ENCODE peak calls at places on chromosomes 7 and 10, in six cellular contexts. O is fibroblast of pulmonary artery, H is neural progenitor cell, K is skeletal muscle cell, X is Panc1, N is aorta. E is an unnamed sample.
A peak's percentile ranks its signal among the peaks of the same experiment; 100 is the strongest.

GRCh38 chr10:127974911-127975310 is 68.0 kb downstream of the PTPRE start:
- DNase-seq in O (no peak), H (no peak), K (no peak), X (no peak), N (no peak), E (no peak)

GRCh38 chr10:7260912-7261700 is 149.7 kb downstream of the SFMBT2 start:
- DNase-seq in O (peak; percentile 31), H (no peak), K (peak; percentile 49), X (no peak), N (no peak), E (no peak)

GRCh38 chr7:85554294-85554877 is 367.5 kb upstream of the SEMA3D start:
- DNase-seq in O (peak; percentile 85), H (peak; percentile 77), K (peak; percentile 32), X (peak; percentile 50), N (no peak), E (peak; percentile 62)

GRCh38 chr10:71747808-71748523 is 25.4 kb downstream of the VSIR start:
- DNase-seq in O (no peak), H (no peak), K (no peak), X (no peak), N (peak; percentile 76), E (peak; percentile 72)

GRCh38 chr7:35736725-35737124 is 41.8 kb upstream of the HERPUD2 start:
- DNase-seq in O (peak; percentile 77), H (no peak), K (peak; percentile 42), X (no peak), N (no peak), E (no peak)

GRCh38 chr10:1398626-1399410 is 338.5 kb downstream of the ADARB2 start:
- DNase-seq in O (no peak), H (no peak), K (no peak), X (no peak), N (no peak), E (no peak)

GRCh38 chr7:112199035-112199655 is 7.1 kb downstream of the DOCK4 start:
- DNase-seq in O (peak; percentile 65), H (no peak), K (no peak), X (peak; percentile 51), N (no peak), E (no peak)

GRCh38 chr10:3805227-3805790 is 20.3 kb upstream of the KLF6 start:
- DNase-seq in O (peak; percentile 93), H (no peak), K (peak; percentile 72), X (peak; percentile 91), N (no peak), E (peak; percentile 67)

GRCh38 chr7:121398246-121398645 is 2.1 kb upstream of the FAM3C start:
- DNase-seq in O (no peak), H (peak; percentile 43), K (no peak), X (no peak), N (no peak), E (no peak)

GRCh38 chr10:132407243-132407746 is 10.3 kb downstream of the PWWP2B start:
- DNase-seq in O (no peak), H (no peak), K (no peak), X (no peak), N (no peak), E (no peak)

GRCh38 chr10:97254694-97255093 is 37.7 kb downstream of the ARHGAP19 start:
- DNase-seq in O (no peak), H (no peak), K (no peak), X (no peak), N (no peak), E (no peak)

GRCh38 chr7:152046531-152046930 is 21.1 kb downstream of the GALNT11 start:
- DNase-seq in O (no peak), H (no peak), K (no peak), X (no peak), N (no peak), E (no peak)

GRCh38 chr7:36723951-36724664 is at the start of gene AOAH:
- DNase-seq in O (no peak), H (no peak), K (no peak), X (no peak), N (peak; percentile 86), E (peak; percentile 78)

GRCh38 chr7:34728156-34728555 is 70.1 kb downstream of the NPSR1 start:
- DNase-seq in O (no peak), H (no peak), K (no peak), X (no peak), N (no peak), E (no peak)

GRCh38 chr7:98168904-98169621 is 42.2 kb upstream of the BHLHA15 start:
- DNase-seq in O (no peak), H (no peak), K (no peak), X (no peak), N (no peak), E (no peak)

GRCh38 chr7:136869006-136869961 is 832 bp downstream of the CHRM2 start:
- DNase-seq in O (no peak), H (peak; percentile 64), K (no peak), X (no peak), N (no peak), E (no peak)

GRCh38 chr7:6172331-6173295 is 99.8 kb downstream of the CYTH3 start:
- DNase-seq in O (no peak), H (no peak), K (no peak), X (no peak), N (no peak), E (no peak)

GRCh38 chr10:70909326-70909935 is 21.1 kb upstream of the PCBD1 start:
- DNase-seq in O (no peak), H (no peak), K (no peak), X (no peak), N (peak; percentile 10), E (no peak)

GRCh38 chr10:78981257-78981969 is 87.4 kb upstream of the ZMIZ1 start:
- DNase-seq in O (no peak), H (no peak), K (no peak), X (no peak), N (no peak), E (peak; percentile 63)

GRCh38 chr7:11130012-11130411 is 156.3 kb downstream of the PHF14 start:
- DNase-seq in O (peak; percentile 77), H (no peak), K (peak; percentile 54), X (no peak), N (no peak), E (no peak)

GRCh38 chr7:90756366-90756765 is 160.2 kb downstream of the CDK14 start:
- DNase-seq in O (no peak), H (no peak), K (no peak), X (no peak), N (no peak), E (no peak)

GRCh38 chr7:90752051-90752450 is 155.9 kb downstream of the CDK14 start:
- DNase-seq in O (no peak), H (no peak), K (no peak), X (no peak), N (no peak), E (no peak)

GRCh38 chr7:90758933-90759562 is 162.9 kb downstream of the CDK14 start:
- DNase-seq in O (no peak), H (no peak), K (no peak), X (no peak), N (no peak), E (no peak)

GRCh38 chr7:90751595-90751994 is 155.5 kb downstream of the CDK14 start:
- DNase-seq in O (no peak), H (no peak), K (no peak), X (no peak), N (no peak), E (no peak)

DNA sequence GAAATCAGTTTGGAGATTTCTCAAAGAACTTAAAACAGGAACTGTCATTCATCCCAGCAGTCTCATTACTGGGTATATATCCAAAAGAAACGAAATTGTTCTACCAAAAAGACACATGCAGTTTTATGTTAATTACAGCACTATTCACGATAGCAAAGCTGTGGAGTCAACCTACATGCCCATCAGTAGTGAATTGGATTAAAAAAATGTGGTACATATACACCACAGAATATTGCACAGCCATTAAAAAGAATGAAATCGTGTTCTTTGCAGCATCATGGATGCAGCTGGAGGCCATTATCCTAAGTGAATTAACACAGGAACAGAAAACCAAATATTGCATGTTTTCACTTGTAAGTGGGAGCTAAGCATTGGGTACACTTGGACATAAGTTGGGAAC is 158.9 kb downstream of the CDK14 start:
- DNase-seq in O (no peak), H (no peak), K (no peak), X (no peak), N (no peak), E (no peak)
- H3K4me3 ChIP-seq in O (no peak overlapping the region), H (no peak overlapping the region), K (no peak overlapping the region), X (no peak overlapping the region), N (no peak overlapping the region), E (no peak overlapping the region)

DNA sequence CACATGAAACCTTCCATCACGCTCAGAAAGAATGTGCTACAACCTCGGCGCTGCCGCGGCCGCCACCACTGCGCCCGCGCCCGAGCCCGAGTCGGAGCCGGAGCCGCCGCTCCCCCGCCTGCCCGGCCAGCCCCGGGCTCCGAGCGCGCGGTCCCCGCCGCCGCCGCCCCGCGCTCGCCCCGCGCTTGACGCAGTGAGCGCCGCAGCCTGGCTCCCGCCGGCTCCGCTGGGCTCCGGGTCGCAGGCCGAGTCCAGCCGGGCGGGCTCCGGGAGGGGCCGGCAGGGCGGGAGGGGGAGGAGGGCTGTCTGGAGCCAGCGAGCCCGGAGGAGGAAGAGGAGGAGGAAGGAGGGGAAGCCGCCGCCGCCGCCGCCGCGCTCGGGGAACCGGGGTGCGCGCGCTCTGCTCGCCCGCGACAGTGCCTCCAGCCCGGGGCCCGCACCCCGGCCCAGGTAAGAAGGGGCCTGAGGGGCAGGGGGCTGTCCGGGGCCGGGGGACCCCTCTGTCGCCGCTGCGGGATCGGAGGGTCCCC is 4.3 kb upstream of the ELFN1 start:
- DNase-seq in O (peak; percentile 18), H (peak; percentile 78), K (no peak), X (no peak), N (peak; percentile 49), E (no peak)
- H3K4me3 ChIP-seq in O (peak overlapping the region; percentile 34), H (peak overlapping the region; percentile 69), K (peak overlapping the region; percentile 54), X (peak overlapping the region; percentile 81), N (peak overlapping the region; percentile 36), E (no peak overlapping the region)

GRCh38 chr10:21524131-21524525 is 1.4 kb downstream of the SKIDA1 start:
- DNase-seq in O (no peak), H (no peak), K (no peak), X (no peak), N (no peak), E (no peak)
- H3K4me3 ChIP-seq in O (peak overlapping the region; percentile 72), H (peak overlapping the region; percentile 97), K (peak overlapping the region; percentile 67), X (peak overlapping the region; percentile 48), N (peak overlapping the region; percentile 61), E (no peak overlapping the region)

DNA sequence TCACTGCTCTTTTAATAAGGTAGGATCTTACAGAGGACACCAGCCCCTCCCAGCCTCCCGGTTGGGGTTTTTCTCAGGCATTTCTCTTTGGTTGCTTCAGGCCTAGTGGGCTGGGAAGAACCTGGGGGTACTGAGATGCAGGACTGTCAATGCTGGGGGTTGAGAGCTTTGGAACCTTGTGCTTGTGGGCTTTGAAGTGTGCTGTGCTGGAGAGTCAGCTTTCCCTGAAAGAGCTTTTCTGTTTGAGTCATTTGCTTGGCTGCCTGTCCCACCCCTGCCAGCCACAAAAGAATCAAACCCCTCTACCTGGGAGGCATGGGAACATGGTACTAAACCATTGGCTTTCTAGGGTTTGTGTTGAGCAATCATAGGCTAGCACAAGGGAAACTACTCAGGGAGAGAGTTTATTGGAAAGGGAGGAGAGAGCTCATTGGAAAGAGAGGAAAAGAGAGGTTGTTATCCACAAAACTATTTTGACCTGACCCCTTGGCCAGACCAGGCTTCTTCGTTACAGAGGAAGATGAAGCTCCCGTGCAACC is 1.4 kb downstream of the SCD start:
- DNase-seq in O (no peak), H (no peak), K (no peak), X (no peak), N (no peak), E (no peak)
- H3K4me3 ChIP-seq in O (peak overlapping the region; percentile 94), H (peak overlapping the region; percentile 84), K (peak overlapping the region; percentile 93), X (peak overlapping the region; percentile 89), N (no peak overlapping the region), E (peak overlapping the region; percentile 67)

GRCh38 chr10:51964630-51965029 is 265.2 kb upstream of the CSTF2T start:
- DNase-seq in O (peak; percentile 6), H (no peak), K (no peak), X (no peak), N (no peak), E (no peak)
- H3K4me3 ChIP-seq in O (no peak overlapping the region), H (no peak overlapping the region), K (no peak overlapping the region), X (no peak overlapping the region), N (no peak overlapping the region), E (no peak overlapping the region)